ENCODE peak calls at places on chromosomes 5 and 9, in nine cellular contexts. E is NCI-H1930; R is cardiac fibroblast; Q is fibroblast of the conjunctiva; T is posterior cingulate gyrus; O is activated naive CD4-positive, alpha-beta T cell; F is DMS 273 treated with DMSO at 0.1 percent for 48 hours; N is frontal cortex; B is NCI-H524. M is an unnamed sample.

GRCh38 chr9:37994639-37995347 is 74.2 kb downstream of the SHB start:
- DNase-seq in E (no peak), R (peak; percentile 70), Q (peak; percentile 47), T (peak; percentile 99), O (no peak), F (peak; percentile 80), N (peak; percentile 57), B (peak; percentile 99), M (peak; percentile 73)

GRCh38 chr9:137113385-137114159 is 961 bp downstream of the DPP7 start:
- DNase-seq in E (no peak), R (peak; percentile 21), Q (no peak), T (peak; percentile 85), O (no peak), F (no peak), N (peak; percentile 59), B (no peak), M (no peak)

GRCh38 chr5:52469835-52470234 is 317.9 kb upstream of the ITGA1 start:
- DNase-seq in E (no peak), R (no peak), Q (no peak), T (no peak), O (no peak), F (no peak), N (no peak), B (no peak), M (no peak)

GRCh38 chr9:93205045-93205768 is 21.3 kb downstream of the WNK2 start:
- DNase-seq in E (no peak), R (peak; percentile 68), Q (peak; percentile 10), T (peak; percentile 95), O (no peak), F (peak; percentile 35), N (no peak), B (peak; percentile 69), M (peak; percentile 12)

GRCh38 chr9:92739346-92740014 is 25.2 kb downstream of the BICD2 start:
- DNase-seq in E (no peak), R (no peak), Q (no peak), T (peak; percentile 55), O (no peak), F (no peak), N (no peak), B (no peak), M (no peak)

GRCh38 chr5:141876628-141877477 is 1.4 kb downstream of the PCDH1 start:
- DNase-seq in E (no peak), R (no peak), Q (no peak), T (peak; percentile 88), O (no peak), F (no peak), N (no peak), B (peak; percentile 28), M (no peak)

GRCh38 chr9:73199886-73200285 is 48.2 kb downstream of the ANXA1 start:
- DNase-seq in E (no peak), R (peak; percentile 10), Q (no peak), T (peak; percentile 70), O (no peak), F (no peak), N (no peak), B (no peak), M (no peak)

GRCh38 chr9:115595951-115596742 is 478.2 kb upstream of the TNC start:
- DNase-seq in E (no peak), R (peak; percentile 87), Q (peak; percentile 95), T (no peak), O (no peak), F (no peak), N (no peak), B (peak; percentile 52), M (peak; percentile 96)

GRCh38 chr9:123310551-123311249 is 42.3 kb upstream of the STRBP start:
- DNase-seq in E (no peak), R (no peak), Q (no peak), T (no peak), O (no peak), F (no peak), N (no peak), B (no peak), M (no peak)

GRCh38 chr9:17656889-17657288 is 78.0 kb downstream of the SH3GL2 start:
- DNase-seq in E (no peak), R (no peak), Q (no peak), T (no peak), O (no peak), F (no peak), N (no peak), B (no peak), M (no peak)

GRCh38 chr9:73715591-73715990 is 563.9 kb downstream of the ANXA1 start:
- DNase-seq in E (no peak), R (no peak), Q (no peak), T (no peak), O (no peak), F (no peak), N (no peak), B (no peak), M (no peak)

GRCh38 chr5:120960510-120960909 is 496.4 kb downstream of the PRR16 start:
- DNase-seq in E (no peak), R (no peak), Q (no peak), T (no peak), O (no peak), F (no peak), N (no peak), B (no peak), M (no peak)

GRCh38 chr9:5556101-5556500 is 45.8 kb downstream of the PDCD1LG2 start:
- DNase-seq in E (no peak), R (no peak), Q (no peak), T (no peak), O (no peak), F (no peak), N (no peak), B (no peak), M (no peak)

GRCh38 chr9:87545858-87546257 is 48.2 kb downstream of the DAPK1 start:
- DNase-seq in E (no peak), R (peak; percentile 60), Q (no peak), T (no peak), O (no peak), F (no peak), N (no peak), B (no peak), M (peak; percentile 67)

GRCh38 chr9:87742813-87743428 is 17.0 kb downstream of the CTSL start:
- DNase-seq in E (no peak), R (no peak), Q (no peak), T (no peak), O (no peak), F (no peak), N (no peak), B (no peak), M (no peak)